ENCODE peak calls at places on chromosomes 4 and X, in five cellular contexts. One of them, this sample, is unnamed.

GRCh38 chr4:168854216-168854921 is 155.7 kb downstream of the CBR4 start:
- DNase-seq in fibroblast of lung: no peak
- DNase-seq in OCI-LY7: no peak
- DNase-seq in K562: no peak
- DNase-seq in IMR-90: no peak
- DNase-seq in this sample: no peak

GRCh38 chr4:107838138-107838618 is 13.4 kb downstream of the SGMS2 start:
- DNase-seq in K562: no peak
- DNase-seq in OCI-LY7: no peak
- DNase-seq in fibroblast of lung: peak; percentile 40
- DNase-seq in IMR-90: peak; percentile 25
- DNase-seq in this sample: no peak

GRCh38 chr4:172141025-172141424 is 327.8 kb downstream of the GALNTL6 start:
- DNase-seq in OCI-LY7: no peak
- DNase-seq in K562: no peak
- DNase-seq in IMR-90: no peak
- DNase-seq in fibroblast of lung: no peak
- DNase-seq in this sample: no peak

GRCh38 chr4:76601791-76602190 is 166.8 kb downstream of the SHROOM3 start:
- DNase-seq in K562: peak; percentile 67
- DNase-seq in IMR-90: peak; percentile 56
- DNase-seq in fibroblast of lung: no peak
- DNase-seq in OCI-LY7: no peak
- DNase-seq in this sample: no peak

GRCh38 chr4:8285143-8285975 is 15.8 kb downstream of the HTRA3 start:
- DNase-seq in fibroblast of lung: no peak
- DNase-seq in K562: no peak
- DNase-seq in IMR-90: no peak
- DNase-seq in OCI-LY7: no peak
- DNase-seq in this sample: no peak

GRCh38 chr4:85967872-85968271 is 392.0 kb downstream of the MAPK10 start:
- DNase-seq in K562: no peak
- DNase-seq in IMR-90: peak; percentile 37
- DNase-seq in OCI-LY7: no peak
- DNase-seq in fibroblast of lung: peak; percentile 12
- DNase-seq in this sample: no peak

GRCh38 chr4:142222127-142222526 is 585.7 kb downstream of the IL15 start:
- DNase-seq in fibroblast of lung: no peak
- DNase-seq in K562: no peak
- DNase-seq in IMR-90: peak; percentile 24
- DNase-seq in OCI-LY7: no peak
- DNase-seq in this sample: no peak

GRCh38 chrX:65837875-65838549 is 170.6 kb downstream of the MSN start:
- DNase-seq in K562: no peak
- DNase-seq in IMR-90: no peak
- DNase-seq in OCI-LY7: no peak
- DNase-seq in fibroblast of lung: no peak
- DNase-seq in this sample: no peak

GRCh38 chr4:77958897-77959296 is 96.3 kb downstream of the MRPL1 start:
- DNase-seq in K562: no peak
- DNase-seq in OCI-LY7: no peak
- DNase-seq in fibroblast of lung: no peak
- DNase-seq in IMR-90: no peak
- DNase-seq in this sample: no peak

GRCh38 chr4:113878718-113879117 is 100.7 kb downstream of the ARSJ start:
- DNase-seq in IMR-90: peak; percentile 57
- DNase-seq in OCI-LY7: peak; percentile 27
- DNase-seq in fibroblast of lung: peak; percentile 32
- DNase-seq in K562: peak; percentile 2
- DNase-seq in this sample: peak; percentile 49

GRCh38 chrX:71282514-71283408 is 674 bp upstream of the NONO start:
- DNase-seq in OCI-LY7: no peak
- DNase-seq in K562: no peak
- DNase-seq in fibroblast of lung: no peak
- DNase-seq in IMR-90: peak; percentile 45
- DNase-seq in this sample: no peak

DNA sequence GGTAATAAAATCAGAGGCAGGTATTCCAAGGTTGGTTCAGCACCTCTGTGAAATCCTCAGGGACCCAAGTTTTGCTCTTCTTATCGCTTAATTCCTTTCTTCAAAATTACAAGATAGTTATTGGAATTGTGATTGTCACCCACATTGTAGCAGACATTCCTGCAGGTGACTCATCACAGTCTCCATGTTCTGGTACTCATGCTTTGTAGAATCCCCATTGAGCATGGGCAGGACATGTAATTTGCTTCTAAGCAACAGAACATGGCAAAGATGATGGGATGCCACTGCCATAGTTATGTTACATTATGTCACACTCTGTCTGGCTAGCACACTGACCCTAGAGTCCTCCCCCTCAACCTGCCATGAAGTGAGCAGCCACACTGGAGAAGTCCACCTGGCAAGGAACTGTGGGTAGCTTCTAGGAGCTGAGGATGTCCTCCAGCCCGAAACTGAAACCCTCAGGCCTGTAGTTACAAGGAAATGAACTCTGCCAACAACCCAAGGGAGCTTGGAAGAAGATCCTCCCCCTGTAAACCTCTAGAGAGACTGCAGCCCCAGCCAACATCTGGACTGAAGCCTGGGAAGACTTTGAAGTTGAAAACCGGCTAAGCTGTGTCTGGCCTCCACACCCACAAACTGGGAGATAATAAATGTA is 58.3 kb upstream of the GUCY1A1 start:
- DNase-seq in OCI-LY7: no peak
- DNase-seq in fibroblast of lung: peak; percentile 59
- DNase-seq in IMR-90: peak; percentile 21
- DNase-seq in K562: no peak
- DNase-seq in this sample: no peak
- H3K27ac ChIP-seq in OCI-LY7: no peak overlapping the region
- H3K27ac ChIP-seq in fibroblast of lung: no peak overlapping the region
- H3K27ac ChIP-seq in IMR-90: no peak overlapping the region
- H3K27ac ChIP-seq in K562: no peak overlapping the region
- H3K27ac ChIP-seq in this sample: no peak overlapping the region

GRCh38 chr4:72463724-72464123 is 105.3 kb downstream of the ADAMTS3 start:
- DNase-seq in IMR-90: no peak
- DNase-seq in K562: no peak
- DNase-seq in OCI-LY7: no peak
- DNase-seq in fibroblast of lung: no peak
- DNase-seq in this sample: no peak

GRCh38 chr4:72471816-72472215 is 97.2 kb downstream of the ADAMTS3 start:
- DNase-seq in OCI-LY7: no peak
- DNase-seq in IMR-90: no peak
- DNase-seq in fibroblast of lung: no peak
- DNase-seq in K562: no peak
- DNase-seq in this sample: no peak

GRCh38 chr4:72467633-72468032 is 101.4 kb downstream of the ADAMTS3 start:
- DNase-seq in fibroblast of lung: no peak
- DNase-seq in OCI-LY7: no peak
- DNase-seq in IMR-90: no peak
- DNase-seq in K562: no peak
- DNase-seq in this sample: no peak

GRCh38 chr4:72473434-72473900 is 95.6 kb downstream of the ADAMTS3 start:
- DNase-seq in fibroblast of lung: peak; percentile 31
- DNase-seq in OCI-LY7: no peak
- DNase-seq in IMR-90: no peak
- DNase-seq in K562: peak; percentile 89
- DNase-seq in this sample: no peak

GRCh38 chr4:72468904-72469502 is 100.0 kb downstream of the ADAMTS3 start:
- DNase-seq in OCI-LY7: peak; percentile 34
- DNase-seq in IMR-90: peak; percentile 20
- DNase-seq in K562: peak; percentile 40
- DNase-seq in fibroblast of lung: peak; percentile 59
- DNase-seq in this sample: no peak
- TF ChIP-seq CTCF in OCI-LY7: peak; percentile 86
- TF ChIP-seq CTCF in IMR-90: peak; percentile 61
- TF ChIP-seq CTCF in K562: no peak
- TF ChIP-seq CTCF in fibroblast of lung: no peak
- TF ChIP-seq CTCF in this sample: no peak

GRCh38 chr4:185654965-185655554 is 119.8 kb upstream of the PDLIM3 start:
- DNase-seq in OCI-LY7: no peak
- DNase-seq in K562: no peak
- DNase-seq in IMR-90: no peak
- DNase-seq in fibroblast of lung: no peak
- DNase-seq in this sample: no peak
- H3K4me3 ChIP-seq in OCI-LY7: no peak overlapping the region
- H3K4me3 ChIP-seq in K562: no peak overlapping the region
- H3K4me3 ChIP-seq in IMR-90: no peak overlapping the region
- H3K4me3 ChIP-seq in fibroblast of lung: no peak overlapping the region
- H3K4me3 ChIP-seq in this sample: no peak overlapping the region

DNA sequence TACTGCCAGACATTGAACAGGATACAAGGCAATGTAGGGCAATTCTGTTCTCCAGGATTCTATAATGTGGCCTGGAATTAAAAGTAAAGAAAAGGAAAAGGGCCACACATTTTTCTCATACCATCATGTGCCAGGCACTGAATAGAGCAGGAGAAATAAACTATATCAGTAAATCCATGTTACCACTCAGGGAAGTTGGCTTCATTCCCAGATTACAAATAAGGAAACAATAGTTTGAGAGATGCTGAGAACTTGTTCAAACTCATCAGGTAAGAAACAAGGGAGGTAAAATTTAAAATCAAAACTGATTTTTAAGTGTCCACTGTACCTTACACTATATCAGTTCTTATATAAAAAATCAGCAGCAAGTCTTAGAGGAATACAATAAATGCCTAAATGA is 645.0 kb upstream of the ATOH1 start:
- DNase-seq in K562: no peak
- DNase-seq in IMR-90: no peak
- DNase-seq in fibroblast of lung: peak; percentile 8
- DNase-seq in OCI-LY7: no peak
- DNase-seq in this sample: no peak
- H3K27ac ChIP-seq in K562: no peak overlapping the region
- H3K27ac ChIP-seq in IMR-90: no peak overlapping the region
- H3K27ac ChIP-seq in fibroblast of lung: no peak overlapping the region
- H3K27ac ChIP-seq in OCI-LY7: no peak overlapping the region
- H3K27ac ChIP-seq in this sample: no peak overlapping the region

GRCh38 chr4:70269674-70270073 is 27.3 kb downstream of the CSN3 start:
- DNase-seq in OCI-LY7: no peak
- DNase-seq in K562: no peak
- DNase-seq in fibroblast of lung: peak; percentile 58
- DNase-seq in IMR-90: no peak
- DNase-seq in this sample: no peak
- TF ChIP-seq CTCF in OCI-LY7: peak; percentile 65
- TF ChIP-seq CTCF in K562: no peak
- TF ChIP-seq CTCF in fibroblast of lung: no peak
- TF ChIP-seq CTCF in IMR-90: no peak
- TF ChIP-seq CTCF in this sample: peak; percentile 6

GRCh38 chr4:105895609-105896460 is 564 bp downstream of the NPNT start:
- DNase-seq in fibroblast of lung: no peak
- DNase-seq in OCI-LY7: no peak
- DNase-seq in K562: no peak
- DNase-seq in IMR-90: no peak
- DNase-seq in this sample: peak; percentile 67

GRCh38 chr4:105894570-105895323 is 524 bp upstream of the NPNT start:
- DNase-seq in K562: no peak
- DNase-seq in IMR-90: no peak
- DNase-seq in OCI-LY7: no peak
- DNase-seq in fibroblast of lung: peak; percentile 50
- DNase-seq in this sample: peak; percentile 78

GRCh38 chr4:105896984-105897760 is 1.9 kb downstream of the NPNT start:
- DNase-seq in K562: no peak
- DNase-seq in fibroblast of lung: no peak
- DNase-seq in IMR-90: no peak
- DNase-seq in OCI-LY7: no peak
- DNase-seq in this sample: no peak

GRCh38 chr4:105895324-105895608 is at the start of gene NPNT:
- DNase-seq in fibroblast of lung: no peak
- DNase-seq in K562: no peak
- DNase-seq in OCI-LY7: no peak
- DNase-seq in IMR-90: no peak
- DNase-seq in this sample: no peak

GRCh38 chr4:105896461-105896939 is 1.2 kb downstream of the NPNT start:
- DNase-seq in IMR-90: no peak
- DNase-seq in K562: no peak
- DNase-seq in fibroblast of lung: no peak
- DNase-seq in OCI-LY7: no peak
- DNase-seq in this sample: peak; percentile 60
- H3K4me3 ChIP-seq in IMR-90: no peak overlapping the region
- H3K4me3 ChIP-seq in K562: no peak overlapping the region
- H3K4me3 ChIP-seq in fibroblast of lung: no peak overlapping the region
- H3K4me3 ChIP-seq in OCI-LY7: no peak overlapping the region
- H3K4me3 ChIP-seq in this sample: peak overlapping the region; percentile 57

DNA sequence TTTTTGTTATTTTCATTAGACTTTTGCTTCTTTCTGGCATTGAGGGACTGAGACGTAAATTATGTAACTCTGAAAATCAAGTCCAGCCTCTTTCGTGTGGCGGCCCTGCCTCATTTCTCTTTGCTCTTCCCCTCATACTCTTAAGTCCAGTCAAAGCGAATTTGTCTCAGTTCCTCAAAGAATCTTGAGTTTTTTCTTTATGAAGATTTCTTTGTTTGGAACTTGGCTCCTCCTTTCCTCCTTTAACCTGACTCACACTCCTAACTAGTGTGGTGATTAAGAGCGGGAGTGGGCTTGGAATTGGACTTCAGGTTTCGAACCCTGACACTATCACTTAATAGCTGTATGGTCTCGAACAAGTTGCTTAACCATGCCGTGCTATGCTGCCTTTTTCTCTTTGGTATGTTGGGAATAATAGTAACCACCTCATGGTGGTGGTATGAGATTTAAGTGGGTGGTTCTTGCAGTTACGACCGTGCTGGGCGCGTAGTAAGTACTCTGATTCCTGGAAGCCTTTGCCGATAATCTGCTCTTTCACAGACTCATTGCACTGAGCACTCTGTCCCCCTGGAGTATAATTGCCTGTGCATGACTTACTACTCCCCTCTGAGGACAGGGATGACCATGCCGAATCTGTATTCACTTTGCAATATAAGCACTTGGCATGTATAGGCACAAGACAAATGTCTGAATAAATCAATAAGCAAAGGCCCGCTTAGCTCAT is 19.1 kb downstream of the FNIP2 start:
- DNase-seq in K562: peak; percentile 79
- DNase-seq in fibroblast of lung: no peak
- DNase-seq in IMR-90: no peak
- DNase-seq in OCI-LY7: no peak
- DNase-seq in this sample: no peak
- H3K27ac ChIP-seq in K562: no peak overlapping the region
- H3K27ac ChIP-seq in fibroblast of lung: no peak overlapping the region
- H3K27ac ChIP-seq in IMR-90: no peak overlapping the region
- H3K27ac ChIP-seq in OCI-LY7: no peak overlapping the region
- H3K27ac ChIP-seq in this sample: no peak overlapping the region

DNA sequence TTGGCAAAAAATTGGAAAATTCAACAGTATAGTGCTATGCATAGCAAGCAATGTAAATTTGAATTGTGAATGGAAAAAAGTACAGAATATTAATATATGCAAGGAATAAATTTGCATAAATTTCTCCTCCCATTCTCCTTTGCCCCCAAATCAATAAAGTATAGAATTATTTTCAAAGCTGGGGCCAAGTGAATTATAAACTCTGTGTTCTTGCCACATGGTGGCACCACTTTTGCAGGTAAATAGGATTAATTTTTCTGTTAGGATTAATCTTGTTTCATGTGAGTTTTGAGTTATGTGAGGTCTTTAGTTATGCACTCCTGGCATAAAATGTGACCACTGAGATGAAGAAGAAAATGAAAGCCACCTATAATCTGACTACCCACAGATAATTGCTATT is 19.9 kb downstream of the COPS4 start:
- DNase-seq in K562: no peak
- DNase-seq in IMR-90: peak; percentile 15
- DNase-seq in fibroblast of lung: peak; percentile 45
- DNase-seq in OCI-LY7: peak; percentile 63
- DNase-seq in this sample: no peak
- TF ChIP-seq CTCF in K562: no peak
- TF ChIP-seq CTCF in IMR-90: peak; percentile 46
- TF ChIP-seq CTCF in fibroblast of lung: no peak
- TF ChIP-seq CTCF in OCI-LY7: peak; percentile 82
- TF ChIP-seq CTCF in this sample: no peak

This sample was measured in WERI-Rb-1.